ENCODE peak calls at places on chromosomes 11 and 22, in nine cellular contexts. One of them, this sample, is unnamed. For H3K27me3, the result is how much of the 10 kb centered on the place peaks cover.

GRCh38 chr11:1749020-1749758 is 1.2 kb downstream of the IFITM10 start:
- DNase-seq in Peyer's patch: no peak
- DNase-seq in colonic mucosa: no peak
- DNase-seq in H1: no peak
- DNase-seq in BJ: no peak
- DNase-seq in heart left ventricle: no peak
- DNase-seq in esophagus squamous epithelium: no peak
- DNase-seq in pancreas: peak
- DNase-seq in IMR-90: no peak
- DNase-seq in this sample: peak

GRCh38 chr11:125091247-125091876 is 20.1 kb downstream of the TMEM218 start:
- DNase-seq in Peyer's patch: no peak
- DNase-seq in colonic mucosa: peak
- DNase-seq in H1: no peak
- DNase-seq in BJ: no peak
- DNase-seq in heart left ventricle: peak
- DNase-seq in esophagus squamous epithelium: no peak
- DNase-seq in pancreas: no peak
- DNase-seq in IMR-90: peak
- DNase-seq in this sample: no peak

GRCh38 chr22:29155966-29156365 is 49.7 kb upstream of the EMID1 start:
- DNase-seq in Peyer's patch: peak
- DNase-seq in colonic mucosa: no peak
- DNase-seq in H1: no peak
- DNase-seq in BJ: no peak
- DNase-seq in heart left ventricle: no peak
- DNase-seq in esophagus squamous epithelium: no peak
- DNase-seq in pancreas: no peak
- DNase-seq in IMR-90: no peak
- DNase-seq in this sample: no peak

GRCh38 chr11:70853103-70853830 is 399.1 kb downstream of the SHANK2 start:
- DNase-seq in Peyer's patch: no peak
- DNase-seq in colonic mucosa: no peak
- DNase-seq in H1: no peak
- DNase-seq in BJ: no peak
- DNase-seq in heart left ventricle: no peak
- DNase-seq in esophagus squamous epithelium: no peak
- DNase-seq in pancreas: no peak
- DNase-seq in IMR-90: no peak
- DNase-seq in this sample: peak

GRCh38 chr11:44747339-44747738 is 20.6 kb downstream of the TSPAN18 start:
- DNase-seq in Peyer's patch: no peak
- DNase-seq in colonic mucosa: no peak
- DNase-seq in H1: no peak
- DNase-seq in BJ: peak
- DNase-seq in heart left ventricle: no peak
- DNase-seq in esophagus squamous epithelium: no peak
- DNase-seq in pancreas: no peak
- DNase-seq in IMR-90: peak
- DNase-seq in this sample: no peak

GRCh38 chr11:10407055-10407454 is 48.0 kb upstream of the AMPD3 start:
- DNase-seq in Peyer's patch: no peak
- DNase-seq in colonic mucosa: no peak
- DNase-seq in H1: no peak
- DNase-seq in BJ: no peak
- DNase-seq in heart left ventricle: no peak
- DNase-seq in esophagus squamous epithelium: no peak
- DNase-seq in pancreas: no peak
- DNase-seq in IMR-90: peak
- DNase-seq in this sample: no peak

GRCh38 chr22:39311592-39312400 is 7.6 kb downstream of the RPL3 start:
- DNase-seq in Peyer's patch: no peak
- DNase-seq in colonic mucosa: no peak
- DNase-seq in H1: peak
- DNase-seq in BJ: no peak
- DNase-seq in heart left ventricle: no peak
- DNase-seq in esophagus squamous epithelium: no peak
- DNase-seq in pancreas: no peak
- DNase-seq in IMR-90: no peak
- DNase-seq in this sample: no peak

GRCh38 chr11:119350302-119350701 is 3.8 kb upstream of the MFRP start:
- DNase-seq in Peyer's patch: no peak
- DNase-seq in colonic mucosa: no peak
- DNase-seq in H1: no peak
- DNase-seq in BJ: no peak
- DNase-seq in heart left ventricle: no peak
- DNase-seq in esophagus squamous epithelium: no peak
- DNase-seq in pancreas: no peak
- DNase-seq in IMR-90: no peak
- DNase-seq in this sample: no peak

GRCh38 chr11:126155402-126156187 is 55.9 kb downstream of the RPUSD4 start:
- DNase-seq in Peyer's patch: no peak
- DNase-seq in colonic mucosa: no peak
- DNase-seq in H1: no peak
- DNase-seq in BJ: no peak
- DNase-seq in heart left ventricle: no peak
- DNase-seq in esophagus squamous epithelium: no peak
- DNase-seq in pancreas: no peak
- DNase-seq in IMR-90: no peak
- DNase-seq in this sample: no peak

GRCh38 chr11:66722745-66723651 is 6.0 kb downstream of the SPTBN2 start:
- DNase-seq in Peyer's patch: no peak
- DNase-seq in colonic mucosa: no peak
- DNase-seq in H1: no peak
- DNase-seq in BJ: no peak
- DNase-seq in heart left ventricle: no peak
- DNase-seq in esophagus squamous epithelium: no peak
- DNase-seq in pancreas: no peak
- DNase-seq in IMR-90: no peak
- DNase-seq in this sample: no peak

GRCh38 chr22:43441751-43442150 is 29.9 kb downstream of the MPPED1 start:
- DNase-seq in Peyer's patch: no peak
- DNase-seq in colonic mucosa: no peak
- DNase-seq in H1: no peak
- DNase-seq in BJ: no peak
- DNase-seq in heart left ventricle: no peak
- DNase-seq in esophagus squamous epithelium: no peak
- DNase-seq in pancreas: no peak
- DNase-seq in IMR-90: no peak
- DNase-seq in this sample: no peak

GRCh38 chr11:94059065-94059464 is 37.9 kb downstream of the HEPHL1 start:
- DNase-seq in Peyer's patch: no peak
- DNase-seq in colonic mucosa: no peak
- DNase-seq in H1: no peak
- DNase-seq in BJ: no peak
- DNase-seq in heart left ventricle: no peak
- DNase-seq in esophagus squamous epithelium: no peak
- DNase-seq in pancreas: no peak
- DNase-seq in IMR-90: no peak
- DNase-seq in this sample: no peak

GRCh38 chr11:102109896-102110760 is at the start of gene YAP1:
- DNase-seq in Peyer's patch: peak
- DNase-seq in colonic mucosa: peak
- DNase-seq in H1: peak
- DNase-seq in BJ: peak
- DNase-seq in heart left ventricle: peak
- DNase-seq in esophagus squamous epithelium: no peak
- DNase-seq in pancreas: peak
- DNase-seq in IMR-90: peak
- DNase-seq in this sample: peak

GRCh38 chr11:131311746-131312145 is 58.7 kb upstream of the NTM start:
- DNase-seq in Peyer's patch: no peak
- DNase-seq in colonic mucosa: no peak
- DNase-seq in H1: no peak
- DNase-seq in BJ: no peak
- DNase-seq in heart left ventricle: no peak
- DNase-seq in esophagus squamous epithelium: no peak
- DNase-seq in pancreas: no peak
- DNase-seq in IMR-90: no peak
- DNase-seq in this sample: no peak

GRCh38 chr11:11076276-11076675 is 218.4 kb upstream of the ZBED5 start:
- DNase-seq in Peyer's patch: no peak
- DNase-seq in colonic mucosa: no peak
- DNase-seq in H1: no peak
- DNase-seq in BJ: no peak
- DNase-seq in heart left ventricle: no peak
- DNase-seq in esophagus squamous epithelium: no peak
- DNase-seq in pancreas: no peak
- DNase-seq in IMR-90: no peak
- DNase-seq in this sample: no peak

DNA sequence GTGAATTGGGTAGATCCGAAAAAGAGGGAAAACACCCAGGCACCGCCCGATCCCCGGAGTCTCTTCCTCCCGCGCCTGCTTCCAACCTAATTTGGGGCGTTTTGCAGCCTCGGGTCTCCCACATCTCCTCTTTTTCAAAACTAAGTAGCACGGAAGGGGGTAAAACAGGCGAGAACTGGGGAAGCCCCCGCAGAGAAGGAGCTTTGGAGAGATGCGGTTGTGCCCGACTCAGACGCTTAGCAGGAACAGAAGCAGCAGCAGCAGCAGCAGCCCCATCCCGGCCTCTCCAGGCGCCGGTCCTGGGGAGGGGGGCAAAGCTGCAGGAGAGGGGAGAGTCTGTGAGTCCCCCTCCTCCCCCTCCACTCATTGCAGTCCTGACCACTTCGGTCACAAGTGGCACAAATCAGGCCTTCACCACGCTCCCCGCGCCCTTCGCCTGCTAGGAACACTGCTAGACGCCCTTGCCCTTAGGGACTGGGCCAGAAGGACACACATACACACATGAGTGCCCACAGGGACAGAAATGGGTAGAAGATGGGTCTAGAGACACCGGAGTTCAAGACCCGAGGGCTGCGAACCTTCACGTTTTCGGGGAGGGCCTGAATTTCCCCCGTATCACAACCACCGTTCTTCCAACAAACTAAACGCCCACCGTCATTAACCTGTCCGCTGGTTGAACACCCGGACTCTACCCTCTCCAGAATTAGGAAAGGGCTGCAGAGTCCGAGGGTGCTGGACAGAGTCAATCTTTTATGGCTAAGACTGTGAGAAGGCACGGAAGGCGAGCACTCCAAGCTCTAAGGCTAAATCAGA is 98.3 kb upstream of the HSD17B12 start:
- DNase-seq in Peyer's patch: no peak
- DNase-seq in colonic mucosa: no peak
- DNase-seq in H1: peak
- DNase-seq in BJ: no peak
- DNase-seq in heart left ventricle: no peak
- DNase-seq in esophagus squamous epithelium: no peak
- DNase-seq in pancreas: no peak
- DNase-seq in IMR-90: no peak
- DNase-seq in this sample: no peak
- H3K27me3 ChIP-seq in Peyer's patch: under half
- H3K27me3 ChIP-seq in colonic mucosa: half or more
- H3K27me3 ChIP-seq in H1: half or more
- H3K27me3 ChIP-seq in BJ: under half
- H3K27me3 ChIP-seq in heart left ventricle: half or more
- H3K27me3 ChIP-seq in esophagus squamous epithelium: half or more
- H3K27me3 ChIP-seq in pancreas: under half
- H3K27me3 ChIP-seq in IMR-90: half or more
- H3K27me3 ChIP-seq in this sample: half or more

GRCh38 chr22:17056807-17057206 is 28.0 kb upstream of the IL17RA start:
- DNase-seq in Peyer's patch: peak
- DNase-seq in colonic mucosa: no peak
- DNase-seq in H1: peak
- DNase-seq in BJ: no peak
- DNase-seq in heart left ventricle: no peak
- DNase-seq in esophagus squamous epithelium: no peak
- DNase-seq in pancreas: no peak
- DNase-seq in IMR-90: no peak
- DNase-seq in this sample: no peak

GRCh38 chr22:17057959-17058814 is 26.6 kb upstream of the IL17RA start:
- DNase-seq in Peyer's patch: peak
- DNase-seq in colonic mucosa: peak
- DNase-seq in H1: peak
- DNase-seq in BJ: no peak
- DNase-seq in heart left ventricle: peak
- DNase-seq in esophagus squamous epithelium: no peak
- DNase-seq in pancreas: peak
- DNase-seq in IMR-90: peak
- DNase-seq in this sample: peak

GRCh38 chr22:17060126-17060525 is 24.7 kb upstream of the IL17RA start:
- DNase-seq in Peyer's patch: no peak
- DNase-seq in colonic mucosa: no peak
- DNase-seq in H1: peak
- DNase-seq in BJ: no peak
- DNase-seq in heart left ventricle: no peak
- DNase-seq in esophagus squamous epithelium: no peak
- DNase-seq in pancreas: no peak
- DNase-seq in IMR-90: no peak
- DNase-seq in this sample: no peak

GRCh38 chr22:17056058-17056457 is 28.7 kb upstream of the IL17RA start:
- DNase-seq in Peyer's patch: no peak
- DNase-seq in colonic mucosa: no peak
- DNase-seq in H1: peak
- DNase-seq in BJ: no peak
- DNase-seq in heart left ventricle: no peak
- DNase-seq in esophagus squamous epithelium: no peak
- DNase-seq in pancreas: no peak
- DNase-seq in IMR-90: no peak
- DNase-seq in this sample: no peak
- H3K27me3 ChIP-seq in Peyer's patch: under half
- H3K27me3 ChIP-seq in colonic mucosa: under half
- H3K27me3 ChIP-seq in H1: under half
- H3K27me3 ChIP-seq in BJ: under half
- H3K27me3 ChIP-seq in heart left ventricle: under half
- H3K27me3 ChIP-seq in esophagus squamous epithelium: under half
- H3K27me3 ChIP-seq in pancreas: under half
- H3K27me3 ChIP-seq in IMR-90: under half
- H3K27me3 ChIP-seq in this sample: under half

DNA sequence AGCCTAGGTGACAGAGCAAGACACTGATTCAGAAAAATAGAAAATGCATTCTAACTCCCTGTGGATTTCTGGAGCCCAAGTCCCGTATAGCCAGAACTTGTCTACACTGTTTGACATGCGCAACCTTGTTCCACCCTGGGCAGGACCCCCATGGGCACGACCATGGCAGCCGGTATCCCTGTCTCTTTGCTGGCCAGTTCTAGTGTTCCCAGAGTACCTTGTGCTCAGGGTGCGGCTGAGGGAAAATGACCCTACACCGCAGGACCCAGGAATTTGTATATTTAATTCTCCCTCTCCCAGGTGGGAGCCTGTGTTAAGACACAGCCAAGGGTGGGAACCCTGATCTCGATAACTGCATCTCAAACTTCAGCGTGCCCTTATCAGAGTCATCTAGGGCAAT is 36.7 kb upstream of the RIC3 start:
- DNase-seq in Peyer's patch: no peak
- DNase-seq in colonic mucosa: no peak
- DNase-seq in H1: peak
- DNase-seq in BJ: no peak
- DNase-seq in heart left ventricle: no peak
- DNase-seq in esophagus squamous epithelium: no peak
- DNase-seq in pancreas: no peak
- DNase-seq in IMR-90: no peak
- DNase-seq in this sample: no peak
- H3K27me3 ChIP-seq in Peyer's patch: under half
- H3K27me3 ChIP-seq in colonic mucosa: under half
- H3K27me3 ChIP-seq in H1: under half
- H3K27me3 ChIP-seq in BJ: under half
- H3K27me3 ChIP-seq in heart left ventricle: under half
- H3K27me3 ChIP-seq in esophagus squamous epithelium: under half
- H3K27me3 ChIP-seq in pancreas: under half
- H3K27me3 ChIP-seq in IMR-90: under half
- H3K27me3 ChIP-seq in this sample: under half

GRCh38 chr11:15989685-15990084 is 366.7 kb downstream of the SOX6 start:
- DNase-seq in Peyer's patch: no peak
- DNase-seq in colonic mucosa: no peak
- DNase-seq in H1: no peak
- DNase-seq in BJ: no peak
- DNase-seq in heart left ventricle: no peak
- DNase-seq in esophagus squamous epithelium: no peak
- DNase-seq in pancreas: no peak
- DNase-seq in IMR-90: no peak
- DNase-seq in this sample: no peak
- H3K27me3 ChIP-seq in Peyer's patch: under half
- H3K27me3 ChIP-seq in colonic mucosa: under half
- H3K27me3 ChIP-seq in H1: half or more
- H3K27me3 ChIP-seq in BJ: under half
- H3K27me3 ChIP-seq in heart left ventricle: under half
- H3K27me3 ChIP-seq in esophagus squamous epithelium: under half
- H3K27me3 ChIP-seq in pancreas: under half
- H3K27me3 ChIP-seq in IMR-90: under half
- H3K27me3 ChIP-seq in this sample: under half